ENCODE peak calls at places on chromosomes 5 and 9, in nine cellular contexts. One of them, this sample, is unnamed.

GRCh38 chr9:128215491-128216404 is 12.6 kb downstream of the DNM1 start:
- DNase-seq in left lung: peak
- DNase-seq in stomach: no peak
- DNase-seq in glutamatergic neuron: no peak
- DNase-seq in AG09309: peak
- DNase-seq in epithelial cell of esophagus: no peak
- DNase-seq in GM12865: peak
- DNase-seq in CD4-positive, alpha-beta T cell: no peak
- DNase-seq in pancreas: no peak
- DNase-seq in this sample: no peak

GRCh38 chr5:152332696-152333095 is 72.4 kb downstream of the NMUR2 start:
- DNase-seq in epithelial cell of esophagus: no peak
- DNase-seq in AG09309: no peak
- DNase-seq in CD4-positive, alpha-beta T cell: no peak
- DNase-seq in glutamatergic neuron: no peak
- DNase-seq in stomach: no peak
- DNase-seq in left lung: no peak
- DNase-seq in GM12865: no peak
- DNase-seq in pancreas: no peak
- DNase-seq in this sample: no peak

GRCh38 chr9:29208670-29209069 is 1635.4 kb upstream of the C9orf72 start:
- DNase-seq in stomach: no peak
- DNase-seq in CD4-positive, alpha-beta T cell: no peak
- DNase-seq in pancreas: no peak
- DNase-seq in glutamatergic neuron: no peak
- DNase-seq in GM12865: no peak
- DNase-seq in AG09309: no peak
- DNase-seq in left lung: no peak
- DNase-seq in epithelial cell of esophagus: peak
- DNase-seq in this sample: no peak

GRCh38 chr9:99222416-99223280 is 566 bp downstream of the SEC61B start:
- DNase-seq in glutamatergic neuron: no peak
- DNase-seq in AG09309: no peak
- DNase-seq in stomach: no peak
- DNase-seq in CD4-positive, alpha-beta T cell: no peak
- DNase-seq in epithelial cell of esophagus: peak
- DNase-seq in pancreas: no peak
- DNase-seq in left lung: no peak
- DNase-seq in GM12865: no peak
- DNase-seq in this sample: no peak

GRCh38 chr5:96734871-96735325 is 72.7 kb downstream of the CAST start:
- DNase-seq in GM12865: no peak
- DNase-seq in glutamatergic neuron: no peak
- DNase-seq in AG09309: no peak
- DNase-seq in pancreas: no peak
- DNase-seq in left lung: no peak
- DNase-seq in stomach: no peak
- DNase-seq in CD4-positive, alpha-beta T cell: no peak
- DNase-seq in epithelial cell of esophagus: peak
- DNase-seq in this sample: no peak

GRCh38 chr9:79482078-79482477 is 89.7 kb upstream of the TLE4 start:
- DNase-seq in pancreas: no peak
- DNase-seq in left lung: no peak
- DNase-seq in glutamatergic neuron: no peak
- DNase-seq in stomach: no peak
- DNase-seq in AG09309: no peak
- DNase-seq in GM12865: no peak
- DNase-seq in CD4-positive, alpha-beta T cell: no peak
- DNase-seq in epithelial cell of esophagus: no peak
- DNase-seq in this sample: no peak

GRCh38 chr5:180809403-180810209 is 7.0 kb upstream of the MGAT1 start:
- DNase-seq in CD4-positive, alpha-beta T cell: peak
- DNase-seq in GM12865: peak
- DNase-seq in epithelial cell of esophagus: peak
- DNase-seq in pancreas: peak
- DNase-seq in AG09309: no peak
- DNase-seq in stomach: peak
- DNase-seq in left lung: peak
- DNase-seq in glutamatergic neuron: peak
- DNase-seq in this sample: peak

GRCh38 chr9:128123451-128124080 is 4.0 kb downstream of the PTGES2 start:
- DNase-seq in AG09309: no peak
- DNase-seq in GM12865: no peak
- DNase-seq in glutamatergic neuron: peak
- DNase-seq in epithelial cell of esophagus: no peak
- DNase-seq in pancreas: no peak
- DNase-seq in left lung: no peak
- DNase-seq in CD4-positive, alpha-beta T cell: no peak
- DNase-seq in stomach: peak
- DNase-seq in this sample: no peak

GRCh38 chr5:66981705-66982387 is 214.8 kb downstream of the CD180 start:
- DNase-seq in AG09309: no peak
- DNase-seq in left lung: no peak
- DNase-seq in GM12865: no peak
- DNase-seq in epithelial cell of esophagus: no peak
- DNase-seq in CD4-positive, alpha-beta T cell: no peak
- DNase-seq in glutamatergic neuron: no peak
- DNase-seq in pancreas: no peak
- DNase-seq in stomach: no peak
- DNase-seq in this sample: no peak

GRCh38 chr5:1555011-1555807 is 31.4 kb upstream of the LPCAT1 start:
- DNase-seq in glutamatergic neuron: no peak
- DNase-seq in CD4-positive, alpha-beta T cell: no peak
- DNase-seq in left lung: peak
- DNase-seq in stomach: no peak
- DNase-seq in GM12865: no peak
- DNase-seq in AG09309: peak
- DNase-seq in pancreas: no peak
- DNase-seq in epithelial cell of esophagus: peak
- DNase-seq in this sample: peak

GRCh38 chr5:109656829-109657228 is 32.9 kb upstream of the MAN2A1 start:
- DNase-seq in glutamatergic neuron: no peak
- DNase-seq in AG09309: peak
- DNase-seq in left lung: peak
- DNase-seq in epithelial cell of esophagus: peak
- DNase-seq in pancreas: peak
- DNase-seq in stomach: no peak
- DNase-seq in CD4-positive, alpha-beta T cell: peak
- DNase-seq in GM12865: peak
- DNase-seq in this sample: no peak

GRCh38 chr5:31579558-31579957 is 47.5 kb downstream of the C5orf22 start:
- DNase-seq in CD4-positive, alpha-beta T cell: no peak
- DNase-seq in GM12865: no peak
- DNase-seq in glutamatergic neuron: no peak
- DNase-seq in pancreas: no peak
- DNase-seq in stomach: no peak
- DNase-seq in left lung: no peak
- DNase-seq in epithelial cell of esophagus: no peak
- DNase-seq in AG09309: no peak
- DNase-seq in this sample: no peak

GRCh38 chr5:31583129-31583528 is 51.0 kb downstream of the C5orf22 start:
- DNase-seq in AG09309: no peak
- DNase-seq in pancreas: no peak
- DNase-seq in CD4-positive, alpha-beta T cell: no peak
- DNase-seq in epithelial cell of esophagus: no peak
- DNase-seq in stomach: no peak
- DNase-seq in GM12865: no peak
- DNase-seq in left lung: no peak
- DNase-seq in glutamatergic neuron: no peak
- DNase-seq in this sample: no peak

GRCh38 chr5:31587546-31587945 is 51.4 kb upstream of the PDZD2 start:
- DNase-seq in epithelial cell of esophagus: peak
- DNase-seq in stomach: no peak
- DNase-seq in AG09309: no peak
- DNase-seq in GM12865: no peak
- DNase-seq in left lung: no peak
- DNase-seq in glutamatergic neuron: no peak
- DNase-seq in pancreas: no peak
- DNase-seq in CD4-positive, alpha-beta T cell: no peak
- DNase-seq in this sample: no peak

GRCh38 chr5:31585519-31586270 is 53.2 kb upstream of the PDZD2 start:
- DNase-seq in left lung: no peak
- DNase-seq in GM12865: no peak
- DNase-seq in pancreas: no peak
- DNase-seq in AG09309: no peak
- DNase-seq in stomach: no peak
- DNase-seq in epithelial cell of esophagus: no peak
- DNase-seq in glutamatergic neuron: no peak
- DNase-seq in CD4-positive, alpha-beta T cell: no peak
- DNase-seq in this sample: no peak

GRCh38 chr5:31581498-31582099 is 49.5 kb downstream of the C5orf22 start:
- DNase-seq in AG09309: peak
- DNase-seq in glutamatergic neuron: no peak
- DNase-seq in left lung: no peak
- DNase-seq in pancreas: no peak
- DNase-seq in epithelial cell of esophagus: peak
- DNase-seq in CD4-positive, alpha-beta T cell: no peak
- DNase-seq in stomach: no peak
- DNase-seq in GM12865: peak
- DNase-seq in this sample: no peak
- TF ChIP-seq CTCF in AG09309: peak
- TF ChIP-seq CTCF in glutamatergic neuron: peak
- TF ChIP-seq CTCF in left lung: peak
- TF ChIP-seq CTCF in pancreas: peak
- TF ChIP-seq CTCF in epithelial cell of esophagus: peak
- TF ChIP-seq CTCF in CD4-positive, alpha-beta T cell: peak
- TF ChIP-seq CTCF in stomach: no peak
- TF ChIP-seq CTCF in GM12865: peak
- TF ChIP-seq CTCF in this sample: peak

GRCh38 chr9:110452227-110452801 is 114.7 kb upstream of the TXNDC8 start:
- DNase-seq in stomach: no peak
- DNase-seq in epithelial cell of esophagus: peak
- DNase-seq in pancreas: no peak
- DNase-seq in GM12865: peak
- DNase-seq in CD4-positive, alpha-beta T cell: no peak
- DNase-seq in AG09309: no peak
- DNase-seq in glutamatergic neuron: no peak
- DNase-seq in left lung: no peak
- DNase-seq in this sample: no peak
- TF ChIP-seq CTCF in stomach: peak
- TF ChIP-seq CTCF in epithelial cell of esophagus: peak
- TF ChIP-seq CTCF in pancreas: peak
- TF ChIP-seq CTCF in GM12865: peak
- TF ChIP-seq CTCF in CD4-positive, alpha-beta T cell: peak
- TF ChIP-seq CTCF in AG09309: peak
- TF ChIP-seq CTCF in glutamatergic neuron: peak
- TF ChIP-seq CTCF in left lung: peak
- TF ChIP-seq CTCF in this sample: peak

GRCh38 chr5:134526483-134527155 is 1.1 kb downstream of the JADE2 start:
- DNase-seq in AG09309: no peak
- DNase-seq in pancreas: peak
- DNase-seq in stomach: peak
- DNase-seq in GM12865: peak
- DNase-seq in CD4-positive, alpha-beta T cell: peak
- DNase-seq in left lung: peak
- DNase-seq in glutamatergic neuron: peak
- DNase-seq in epithelial cell of esophagus: peak
- DNase-seq in this sample: peak

GRCh38 chr5:134524826-134525686 is at the start of gene JADE2:
- DNase-seq in GM12865: peak
- DNase-seq in AG09309: no peak
- DNase-seq in CD4-positive, alpha-beta T cell: peak
- DNase-seq in epithelial cell of esophagus: peak
- DNase-seq in glutamatergic neuron: peak
- DNase-seq in stomach: peak
- DNase-seq in pancreas: peak
- DNase-seq in left lung: peak
- DNase-seq in this sample: no peak

GRCh38 chr5:134527156-134527960 is 1.9 kb downstream of the JADE2 start:
- DNase-seq in stomach: peak
- DNase-seq in CD4-positive, alpha-beta T cell: peak
- DNase-seq in left lung: peak
- DNase-seq in epithelial cell of esophagus: peak
- DNase-seq in pancreas: peak
- DNase-seq in glutamatergic neuron: peak
- DNase-seq in AG09309: peak
- DNase-seq in GM12865: peak
- DNase-seq in this sample: peak

GRCh38 chr5:134524219-134524825 is 1.1 kb upstream of the JADE2 start:
- DNase-seq in stomach: peak
- DNase-seq in left lung: peak
- DNase-seq in pancreas: peak
- DNase-seq in AG09309: no peak
- DNase-seq in glutamatergic neuron: peak
- DNase-seq in epithelial cell of esophagus: peak
- DNase-seq in CD4-positive, alpha-beta T cell: peak
- DNase-seq in GM12865: peak
- DNase-seq in this sample: peak

DNA sequence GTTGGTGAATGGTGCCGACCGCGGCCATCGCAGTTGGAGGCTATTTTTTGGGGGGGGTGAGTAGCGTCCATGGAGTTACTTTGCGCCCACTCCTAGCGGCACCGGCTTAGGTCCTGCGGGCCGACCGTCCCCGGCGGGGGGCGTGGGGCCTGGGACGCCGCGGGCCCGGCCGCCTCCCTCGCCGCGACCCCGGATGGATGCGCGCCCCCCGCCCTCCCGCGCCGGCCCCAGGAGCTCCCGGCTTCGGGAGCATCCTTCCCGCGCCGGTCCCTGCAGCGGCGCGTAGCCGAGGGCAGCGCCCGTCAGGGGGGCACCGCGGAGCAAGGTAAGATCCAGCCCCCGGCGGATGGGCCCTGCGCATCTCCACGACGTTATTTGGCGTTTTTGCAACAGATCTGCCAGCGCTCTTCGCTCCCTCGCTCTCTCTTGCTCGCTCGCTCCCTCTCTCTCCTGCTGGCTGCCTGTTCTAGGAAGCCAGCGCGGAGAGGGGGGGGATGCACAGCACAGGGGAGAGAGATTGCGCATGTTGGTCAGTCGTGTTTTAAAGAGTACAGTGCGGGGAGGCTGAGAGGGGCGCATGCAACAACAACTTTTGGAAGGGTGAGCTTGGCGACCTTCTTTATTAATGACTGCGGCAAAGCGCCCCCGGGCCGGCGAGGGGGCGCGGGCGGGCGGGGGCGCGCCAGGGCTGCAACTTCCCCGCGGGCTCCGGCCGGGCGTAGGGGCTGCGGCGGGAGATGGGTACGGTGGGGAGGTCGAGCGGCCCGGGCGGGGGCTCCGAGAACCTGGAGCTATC is 415 bp downstream of the JADE2 start:
- DNase-seq in GM12865: peak
- DNase-seq in stomach: peak
- DNase-seq in AG09309: no peak
- DNase-seq in left lung: peak
- DNase-seq in CD4-positive, alpha-beta T cell: peak
- DNase-seq in epithelial cell of esophagus: peak
- DNase-seq in glutamatergic neuron: peak
- DNase-seq in pancreas: peak
- DNase-seq in this sample: peak
- TF ChIP-seq CTCF in GM12865: no peak
- TF ChIP-seq CTCF in stomach: no peak
- TF ChIP-seq CTCF in AG09309: peak
- TF ChIP-seq CTCF in left lung: no peak
- TF ChIP-seq CTCF in CD4-positive, alpha-beta T cell: no peak
- TF ChIP-seq CTCF in epithelial cell of esophagus: peak
- TF ChIP-seq CTCF in glutamatergic neuron: no peak
- TF ChIP-seq CTCF in pancreas: no peak
- TF ChIP-seq CTCF in this sample: no peak

DNA sequence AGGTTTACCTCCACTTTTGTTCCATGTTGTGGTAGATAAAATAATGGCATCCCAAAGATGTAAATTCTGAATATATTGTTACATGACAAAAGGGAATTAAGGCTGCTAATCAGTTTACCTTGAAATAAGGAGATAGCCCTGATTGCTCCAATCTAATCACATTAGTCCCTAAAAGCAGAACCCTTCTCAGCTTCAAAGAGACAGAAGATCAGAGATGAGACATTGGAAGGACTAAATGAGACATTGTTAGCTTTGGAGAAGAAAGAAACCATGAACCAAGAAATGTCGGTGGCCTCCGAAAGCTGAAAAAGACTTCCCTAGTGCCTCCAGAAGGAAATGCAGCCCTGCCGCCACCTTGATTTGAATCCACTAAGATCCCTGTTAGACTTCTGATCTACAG is 82.8 kb upstream of the PARP8 start:
- DNase-seq in epithelial cell of esophagus: no peak
- DNase-seq in AG09309: no peak
- DNase-seq in glutamatergic neuron: no peak
- DNase-seq in GM12865: no peak
- DNase-seq in pancreas: no peak
- DNase-seq in left lung: no peak
- DNase-seq in stomach: no peak
- DNase-seq in CD4-positive, alpha-beta T cell: no peak
- DNase-seq in this sample: no peak
- TF ChIP-seq CTCF in epithelial cell of esophagus: no peak
- TF ChIP-seq CTCF in AG09309: no peak
- TF ChIP-seq CTCF in glutamatergic neuron: no peak
- TF ChIP-seq CTCF in GM12865: no peak
- TF ChIP-seq CTCF in pancreas: no peak
- TF ChIP-seq CTCF in left lung: no peak
- TF ChIP-seq CTCF in stomach: no peak
- TF ChIP-seq CTCF in CD4-positive, alpha-beta T cell: no peak
- TF ChIP-seq CTCF in this sample: no peak

This sample was measured in type B pancreatic cell.